ENCODE peak calls at places on chromosomes 16 and 17, in eight cellular contexts. D, A, T, H, F, K, M and B are unnamed samples.

GRCh38 chr16:49858200-49859129 is 2.6 kb upstream of the ZNF423 start:
- DNase-seq in D (no peak), A (peak; percentile 12), T (no peak), H (no peak), F (no peak), K (no peak), M (peak; percentile 51), B (peak; percentile 45)

GRCh38 chr16:49365711-49366509 is 7.7 kb upstream of the C16orf78 start:
- DNase-seq in D (no peak), A (no peak), T (no peak), H (no peak), F (no peak), K (no peak), M (no peak), B (no peak)

GRCh38 chr16:89690392-89690901 is 4.0 kb downstream of the CDK10 start:
- DNase-seq in D (no peak), A (no peak), T (no peak), H (no peak), F (no peak), K (no peak), M (no peak), B (peak; percentile 31)

GRCh38 chr17:29807520-29808361 is 122.3 kb downstream of the SSH2 start:
- DNase-seq in D (peak; percentile 55), A (peak; percentile 34), T (peak; percentile 26), H (peak; percentile 70), F (peak; percentile 34), K (peak; percentile 51), M (peak; percentile 2), B (no peak)

GRCh38 chr16:87441886-87442580 is 49.9 kb downstream of the MAP1LC3B start:
- DNase-seq in D (no peak), A (no peak), T (no peak), H (no peak), F (no peak), K (no peak), M (no peak), B (no peak)

GRCh38 chr17:35578929-35579448 is 618 bp upstream of the PEX12 start:
- DNase-seq in D (no peak), A (no peak), T (no peak), H (no peak), F (no peak), K (no peak), M (no peak), B (no peak)

GRCh38 chr16:35754391-35755369 is 2295.3 kb downstream of the TP53TG3F start:
- DNase-seq in D (no peak), A (no peak), T (no peak), H (no peak), F (no peak), K (no peak), M (no peak), B (no peak)

GRCh38 chr17:44115585-44116415 is 7.6 kb downstream of the HDAC5 start:
- DNase-seq in D (peak; percentile 42), A (no peak), T (no peak), H (no peak), F (no peak), K (no peak), M (peak; percentile 28), B (peak; percentile 39)

GRCh38 chr17:44324571-44325275 is at the start of gene SLC25A39:
- DNase-seq in D (peak; percentile 96), A (peak; percentile 92), T (peak; percentile 89), H (peak; percentile 94), F (peak; percentile 83), K (peak; percentile 94), M (peak; percentile 93), B (peak; percentile 98)

GRCh38 chr16:228151-228855 is 946 bp downstream of the LUC7L start:
- DNase-seq in D (no peak), A (peak; percentile 32), T (no peak), H (no peak), F (no peak), K (no peak), M (no peak), B (no peak)

GRCh38 chr17:78313735-78314648 is 45.9 kb downstream of the SOCS3 start:
- DNase-seq in D (peak; percentile 98), A (peak; percentile 93), T (no peak), H (peak; percentile 55), F (no peak), K (peak; percentile 63), M (peak; percentile 71), B (no peak)

GRCh38 chr17:75315541-75316243 is 26.5 kb upstream of the SLC25A19 start:
- DNase-seq in D (no peak), A (no peak), T (no peak), H (no peak), F (no peak), K (no peak), M (no peak), B (no peak)

GRCh38 chr17:40071720-40072480 is 9.1 kb downstream of the THRA start:
- DNase-seq in D (peak; percentile 70), A (no peak), T (no peak), H (no peak), F (peak; percentile 93), K (no peak), M (peak; percentile 90), B (peak; percentile 86)

GRCh38 chr17:80416260-80416939 is 1.4 kb downstream of the ENDOV start:
- DNase-seq in D (no peak), A (no peak), T (no peak), H (no peak), F (no peak), K (no peak), M (no peak), B (no peak)

GRCh38 chr16:48383204-48383876 is 1.9 kb downstream of the SIAH1 start:
- DNase-seq in D (no peak), A (no peak), T (no peak), H (no peak), F (no peak), K (no peak), M (no peak), B (no peak)

GRCh38 chr16:58200398-58200797 is 2.5 kb upstream of the CSNK2A2 start:
- DNase-seq in D (no peak), A (no peak), T (no peak), H (no peak), F (no peak), K (no peak), M (no peak), B (no peak)

GRCh38 chr17:8736362-8736761 is 8.3 kb downstream of the CCDC42 start:
- DNase-seq in D (no peak), A (no peak), T (no peak), H (no peak), F (no peak), K (no peak), M (no peak), B (no peak)

GRCh38 chr16:67395458-67396158 is 2.3 kb upstream of the TPPP3 start:
- DNase-seq in D (no peak), A (peak; percentile 57), T (no peak), H (no peak), F (no peak), K (no peak), M (no peak), B (peak; percentile 66)

GRCh38 chr16:11168386-11169065 is 87.5 kb downstream of the SOCS1 start:
- DNase-seq in D (no peak), A (no peak), T (no peak), H (no peak), F (no peak), K (no peak), M (no peak), B (peak; percentile 28)

GRCh38 chr17:47717261-47717697 is 15.8 kb upstream of the TBX21 start:
- DNase-seq in D (no peak), A (no peak), T (no peak), H (no peak), F (no peak), K (no peak), M (no peak), B (no peak)

GRCh38 chr17:5912927-5913565 is 157.1 kb upstream of the WSCD1 start:
- DNase-seq in D (no peak), A (no peak), T (no peak), H (no peak), F (no peak), K (no peak), M (peak; percentile 66), B (no peak)

GRCh38 chr16:74724820-74725549 is 24.3 kb upstream of the MLKL start:
- DNase-seq in D (no peak), A (peak; percentile 87), T (no peak), H (no peak), F (peak; percentile 95), K (no peak), M (peak; percentile 98), B (peak; percentile 87)

GRCh38 chr17:78791840-78792709 is 10.0 kb upstream of the CYTH1 start:
- DNase-seq in D (no peak), A (no peak), T (no peak), H (no peak), F (no peak), K (no peak), M (no peak), B (no peak)

GRCh38 chr16:87074635-87075318 is 242.4 kb downstream of the C16orf95 start:
- DNase-seq in D (no peak), A (no peak), T (no peak), H (no peak), F (no peak), K (no peak), M (no peak), B (no peak)

GRCh38 chr17:27565874-27566672 is 64.9 kb upstream of the LGALS9 start:
- DNase-seq in D (no peak), A (no peak), T (no peak), H (no peak), F (no peak), K (no peak), M (no peak), B (no peak)

GRCh38 chr16:71883193-71883848 is 661 bp downstream of the ZNF821 start:
- DNase-seq in D (peak; percentile 48), A (peak; percentile 23), T (no peak), H (peak; percentile 52), F (no peak), K (peak; percentile 61), M (peak; percentile 68), B (no peak)

GRCh38 chr17:63356275-63356905 is 89.7 kb downstream of the CYB561 start:
- DNase-seq in D (no peak), A (peak; percentile 82), T (no peak), H (no peak), F (no peak), K (no peak), M (no peak), B (no peak)

GRCh38 chr16:89257757-89258465 is 40.4 kb downstream of the ZNF778 start:
- DNase-seq in D (no peak), A (no peak), T (no peak), H (no peak), F (no peak), K (no peak), M (no peak), B (peak; percentile 81)

GRCh38 chr16:88740727-88741055 is 34.4 kb downstream of the CTU2 start:
- DNase-seq in D (no peak), A (no peak), T (no peak), H (no peak), F (no peak), K (no peak), M (no peak), B (no peak)

GRCh38 chr17:28908640-28909098 is 5.8 kb upstream of the DHRS13 start:
- DNase-seq in D (no peak), A (peak; percentile 63), T (no peak), H (no peak), F (no peak), K (no peak), M (no peak), B (no peak)

GRCh38 chr16:54444851-54445523 is 158.4 kb upstream of the IRX3 start:
- DNase-seq in D (no peak), A (no peak), T (no peak), H (no peak), F (no peak), K (no peak), M (no peak), B (no peak)

GRCh38 chr17:21524211-21524591 is 148.0 kb downstream of the KCNJ12 start:
- DNase-seq in D (no peak), A (no peak), T (no peak), H (no peak), F (no peak), K (no peak), M (no peak), B (no peak)

GRCh38 chr17:37446027-37446426 is 39.3 kb downstream of the TADA2A start:
- DNase-seq in D (peak; percentile 22), A (no peak), T (no peak), H (no peak), F (no peak), K (no peak), M (no peak), B (no peak)

GRCh38 chr16:1757714-1758461 is 13.5 kb downstream of the NME3 start:
- DNase-seq in D (no peak), A (no peak), T (no peak), H (no peak), F (no peak), K (no peak), M (no peak), B (no peak)